ENCODE peak calls at places on chromosomes 6 and 20, in seven cellular contexts. N is GM23338, B is GM12865, Y is psoas muscle, C is astrocyte of the cerebellum, A is activated B cell treated with CpG ODN at 0.5 μM for 24 hours, D is B cell. R is an unnamed sample.

GRCh38 chr6:168555618-168556273 is 114.8 kb downstream of the SMOC2 start:
- DNase-seq in Y (no peak), N (no peak), A (no peak), B (no peak), D (no peak), C (no peak), R (no peak)

GRCh38 chr6:137248702-137249101 is 29.5 kb upstream of the IFNGR1 start:
- DNase-seq in N (no peak), C (no peak), A (no peak), B (peak), D (no peak), Y (no peak), R (peak)

GRCh38 chr20:2814587-2815051 is at the start of gene C20orf141:
- DNase-seq in A (no peak), B (no peak), C (peak), Y (peak), N (no peak), D (no peak), R (no peak)

GRCh38 chr20:63265891-63266515 is 6.6 kb upstream of the ARFGAP1 start:
- DNase-seq in C (peak), A (no peak), B (no peak), N (no peak), D (no peak), Y (no peak), R (no peak)

GRCh38 chr20:53074811-53075314 is 102.7 kb downstream of the TSHZ2 start:
- DNase-seq in B (no peak), C (no peak), D (no peak), Y (no peak), N (no peak), A (no peak), R (no peak)

GRCh38 chr20:13613917-13614316 is 24.8 kb downstream of the TASP1 start:
- DNase-seq in A (no peak), B (no peak), C (no peak), D (no peak), Y (no peak), N (no peak), R (no peak)

GRCh38 chr6:53992522-53992921 is 118.7 kb upstream of the MLIP start:
- DNase-seq in N (no peak), C (no peak), B (no peak), A (no peak), Y (no peak), D (no peak), R (no peak)

GRCh38 chr20:52888096-52888495 is 84.1 kb upstream of the TSHZ2 start:
- DNase-seq in C (no peak), B (no peak), A (no peak), N (no peak), D (no peak), Y (no peak), R (no peak)

GRCh38 chr6:123467437-123467836 is 169.3 kb downstream of the TRDN start:
- DNase-seq in N (peak), D (no peak), B (no peak), A (no peak), Y (no peak), C (no peak), R (no peak)

GRCh38 chr6:157753291-157753690 is 69.8 kb upstream of the SNX9 start:
- DNase-seq in B (no peak), Y (no peak), N (no peak), C (no peak), D (peak), A (no peak), R (no peak)

GRCh38 chr6:92496527-92496926 is 922.8 kb downstream of the EPHA7 start:
- DNase-seq in A (no peak), D (no peak), Y (no peak), N (no peak), B (no peak), C (no peak), R (no peak)

GRCh38 chr6:92495246-92495645 is 924.1 kb downstream of the EPHA7 start:
- DNase-seq in N (no peak), B (no peak), A (no peak), C (peak), D (no peak), Y (no peak), R (no peak)

GRCh38 chr6:92497281-92497680 is 922.1 kb downstream of the EPHA7 start:
- DNase-seq in C (no peak), Y (no peak), N (no peak), A (no peak), B (no peak), D (no peak), R (no peak)
- TF ChIP-seq CTCF in C (no peak), Y (no peak), N (no peak), A (no peak), B (no peak), D (no peak), R (no peak)

GRCh38 chr6:27158316-27158643 is 89.2 kb upstream of the PRSS16 start:
- DNase-seq in Y (no peak), C (no peak), A (no peak), B (no peak), N (no peak), D (no peak), R (no peak)
- TF ChIP-seq CTCF in Y (no peak), C (no peak), A (no peak), B (no peak), N (no peak), D (no peak), R (no peak)

DNA sequence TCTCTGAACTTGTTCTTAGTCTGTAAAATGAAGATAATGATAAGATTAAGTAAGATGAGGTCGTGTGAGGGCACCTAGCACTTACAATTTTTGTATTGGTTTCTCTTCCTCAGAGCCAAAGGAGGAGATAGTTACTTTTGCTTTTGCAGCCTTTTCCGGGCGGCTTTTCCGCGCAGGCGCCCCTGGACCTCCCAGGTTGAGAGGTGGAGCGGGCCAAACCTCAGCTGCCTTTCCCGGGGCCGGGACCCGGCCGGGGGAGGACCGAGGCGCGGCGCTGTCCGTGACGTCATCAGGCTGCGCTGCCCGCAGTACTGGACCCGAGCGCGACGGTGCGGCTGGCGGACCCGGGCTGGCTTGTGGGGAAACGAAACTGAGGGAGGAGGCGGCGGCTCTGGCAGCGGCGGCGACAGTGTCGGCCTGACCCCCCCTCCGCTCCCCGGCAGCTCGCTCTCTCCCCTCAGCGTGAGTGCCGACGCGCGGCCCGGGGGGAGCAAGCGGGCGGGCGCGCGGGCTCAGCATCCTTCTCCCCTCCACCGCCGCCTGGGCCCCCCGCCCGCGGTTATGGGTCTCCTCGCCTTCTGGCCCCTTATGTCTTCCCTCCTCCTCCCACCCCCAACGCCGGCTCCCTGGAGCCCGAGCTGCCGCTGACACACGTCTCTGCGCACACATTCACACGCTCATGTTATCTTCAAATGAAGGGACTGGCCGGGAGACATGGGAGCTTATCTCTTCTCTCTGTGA is at the start of gene CMTR1:
- DNase-seq in B (peak), D (peak), A (peak), C (peak), N (peak), Y (peak), R (peak)
- TF ChIP-seq CTCF in B (no peak), D (no peak), A (no peak), C (no peak), N (no peak), Y (no peak), R (no peak)

DNA sequence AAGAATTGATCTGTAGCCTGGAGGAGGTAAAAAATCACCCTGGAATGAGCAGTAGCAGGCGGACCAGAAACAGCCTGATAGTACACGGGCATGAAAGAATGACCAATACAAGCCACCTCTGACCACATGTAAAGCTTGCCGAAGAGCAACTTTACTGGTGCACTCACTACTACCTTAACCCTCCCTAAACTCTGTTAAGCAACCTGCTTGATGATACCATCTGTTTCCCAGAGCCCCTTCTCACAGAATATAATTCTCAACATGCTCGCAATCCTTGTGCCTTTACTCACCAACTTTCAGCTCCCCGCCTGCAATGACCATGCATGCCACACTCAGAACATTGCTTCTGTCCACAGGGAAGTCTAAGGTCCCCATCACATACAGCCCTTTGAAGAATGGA is 296.5 kb downstream of the PKHD1 start:
- DNase-seq in A (no peak), N (no peak), C (no peak), Y (no peak), D (no peak), B (no peak), R (no peak)
- TF ChIP-seq CTCF in A (no peak), N (no peak), C (no peak), Y (no peak), D (no peak), B (no peak), R (no peak)

DNA sequence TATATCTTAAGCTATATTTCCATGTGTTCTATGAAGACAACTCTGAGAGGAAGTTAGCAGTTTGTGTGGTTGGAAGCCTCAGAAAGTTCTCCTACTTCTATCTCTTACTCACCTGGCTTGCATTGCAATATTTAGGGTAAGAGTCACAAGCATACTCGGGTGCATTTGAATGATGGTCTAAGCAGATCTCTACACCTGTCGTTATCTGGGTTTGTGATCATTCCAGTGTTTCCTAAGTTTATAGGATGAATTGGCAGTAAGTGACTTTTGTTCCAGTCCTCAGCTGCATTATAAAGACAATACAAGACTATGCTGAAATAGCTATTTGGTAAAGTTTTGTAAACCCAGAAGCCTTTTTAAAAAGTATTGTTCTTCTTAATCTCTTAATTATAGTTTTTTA is 36.9 kb downstream of the CBFA2T2 start:
- DNase-seq in D (no peak), C (no peak), B (no peak), N (no peak), A (no peak), Y (no peak), R (no peak)
- TF ChIP-seq CTCF in D (no peak), C (no peak), B (no peak), N (no peak), A (no peak), Y (no peak), R (no peak)

DNA sequence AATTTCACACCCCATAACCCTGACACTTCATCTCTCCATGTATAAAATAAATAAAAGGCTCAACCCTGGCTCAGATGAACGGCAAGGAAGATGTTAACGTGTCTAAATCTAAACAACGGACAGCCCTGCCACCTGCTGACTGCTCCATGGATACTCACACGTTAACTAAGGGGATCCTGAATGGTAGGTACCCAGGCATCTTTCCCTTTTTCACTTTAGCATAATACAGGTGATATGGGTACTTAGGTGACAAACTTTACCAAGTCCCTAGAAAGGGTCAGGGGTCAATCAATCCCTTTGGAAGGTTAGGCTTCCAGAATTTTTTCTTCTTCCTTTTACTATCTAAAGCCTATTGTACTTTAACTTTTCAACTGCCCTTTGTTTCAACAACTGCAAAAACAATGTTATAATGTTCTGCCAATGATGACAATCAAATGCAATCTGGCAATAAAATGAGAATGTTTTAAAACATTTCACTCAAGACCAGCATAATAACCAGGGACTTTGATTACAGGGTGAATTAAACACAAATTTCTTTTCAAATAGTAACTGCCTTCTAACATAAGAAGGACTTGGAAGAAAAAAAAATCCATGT is 52.4 kb upstream of the IPCEF1 start:
- DNase-seq in A (no peak), N (peak), C (no peak), D (no peak), B (peak), Y (no peak), R (no peak)
- TF ChIP-seq CTCF in A (no peak), N (peak), C (peak), D (no peak), B (no peak), Y (peak), R (peak)

GRCh38 chr20:4780245-4780644 is 58.5 kb downstream of the PRND start:
- DNase-seq in Y (no peak), N (peak), A (no peak), C (no peak), B (no peak), D (no peak), R (no peak)
- TF ChIP-seq CTCF in Y (no peak), N (peak), A (no peak), C (no peak), B (no peak), D (no peak), R (peak)

GRCh38 chr6:28124350-28124970 is at the start of gene ZSCAN16:
- DNase-seq in N (peak), C (peak), B (peak), Y (peak), D (peak), A (peak), R (peak)
- TF ChIP-seq CTCF in N (no peak), C (no peak), B (no peak), Y (no peak), D (no peak), A (no peak), R (no peak)

GRCh38 chr20:57022306-57022705 is 244.1 kb downstream of the BMP7 start:
- DNase-seq in N (peak), B (no peak), Y (no peak), A (no peak), C (no peak), D (no peak), R (no peak)
- TF ChIP-seq CTCF in N (peak), B (no peak), Y (no peak), A (no peak), C (no peak), D (no peak), R (no peak)

DNA sequence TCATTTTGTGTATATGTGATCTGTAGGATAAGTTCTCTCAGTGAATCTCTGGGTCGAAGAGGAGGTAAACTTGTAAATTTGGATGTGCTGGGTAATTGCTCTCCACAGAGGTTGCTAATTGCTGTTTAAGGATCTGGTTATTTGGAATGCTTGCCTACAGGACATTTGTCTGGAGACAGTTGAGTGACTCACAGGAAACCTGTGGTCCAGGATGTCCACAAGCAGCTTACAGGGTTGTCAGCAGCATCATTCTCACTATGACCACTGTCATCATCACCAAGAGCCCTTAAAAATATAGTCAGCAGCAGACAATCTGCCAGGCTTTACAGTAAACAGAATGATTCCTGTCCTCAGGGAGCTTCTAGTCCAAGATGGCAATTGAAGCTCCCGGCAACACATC is 31.2 kb upstream of the KCNK5 start:
- DNase-seq in D (no peak), B (no peak), C (no peak), A (no peak), Y (no peak), N (no peak), R (no peak)
- TF ChIP-seq CTCF in D (no peak), B (no peak), C (no peak), A (no peak), Y (no peak), N (no peak), R (no peak)

R was measured in CD14-positive monocyte.